ENCODE peak calls at places on chromosomes 16 and 17, in six cellular contexts. S is type B pancreatic cell, C is HFFc6, V is OCI-LY7, F is fibroblast of the aortic adventitia, N is lower leg skin. H is an unnamed sample.

GRCh38 chr17:50201226-50201854 is at the start of gene COL1A1:
- DNase-seq in V (no peak), N (peak), C (peak), S (no peak), F (peak), H (peak)

GRCh38 chr16:77918792-77919707 is 103.3 kb upstream of the CLEC3A start:
- DNase-seq in C (no peak), N (no peak), S (no peak), F (peak), V (no peak), H (no peak)

GRCh38 chr17:8175795-8176196 is 384 bp downstream of the TMEM107 start:
- DNase-seq in C (no peak), F (no peak), N (no peak), S (no peak), V (peak), H (no peak)

GRCh38 chr17:76166168-76166567 is 25.1 kb upstream of the FOXJ1 start:
- DNase-seq in V (no peak), S (no peak), F (no peak), N (no peak), C (no peak), H (no peak)

GRCh38 chr16:85393674-85394510 is 219.2 kb upstream of the GSE1 start:
- DNase-seq in V (peak), S (no peak), C (peak), F (peak), N (no peak), H (peak)

GRCh38 chr17:13704333-13704732 is 102.6 kb upstream of the HS3ST3A1 start:
- DNase-seq in C (peak), N (no peak), F (peak), V (no peak), S (no peak), H (no peak)

GRCh38 chr16:59905628-59906027 is 1171.5 kb upstream of the GOT2 start:
- DNase-seq in F (peak), C (peak), N (no peak), S (no peak), V (no peak), H (no peak)

GRCh38 chr16:68806422-68806821 is 36.9 kb upstream of the TANGO6 start:
- DNase-seq in V (no peak), S (no peak), N (no peak), F (no peak), C (no peak), H (no peak)

GRCh38 chr16:87556941-87557459 is 45.3 kb upstream of the JPH3 start:
- DNase-seq in S (no peak), C (no peak), V (no peak), F (peak), N (no peak), H (no peak)

GRCh38 chr16:85657996-85658395 is 30.8 kb downstream of the GINS2 start:
- DNase-seq in C (no peak), N (no peak), F (no peak), V (no peak), S (no peak), H (no peak)

GRCh38 chr17:8315740-8316217 is 5.7 kb downstream of the ARHGEF15 start:
- DNase-seq in S (no peak), N (no peak), F (no peak), V (no peak), C (no peak), H (no peak)

GRCh38 chr17:78648293-78648692 is 71.1 kb upstream of the DNAH17 start:
- DNase-seq in C (no peak), V (no peak), F (no peak), N (no peak), S (no peak), H (no peak)

GRCh38 chr16:67990018-67990386 is 9.3 kb downstream of the DPEP2 start:
- DNase-seq in C (no peak), N (no peak), V (no peak), F (no peak), S (no peak), H (no peak)

GRCh38 chr17:57723427-57724037 is 21.6 kb downstream of the CCDC182 start:
- DNase-seq in V (no peak), S (no peak), N (no peak), C (no peak), F (no peak), H (no peak)

GRCh38 chr17:6498798-6499540 is 54.7 kb downstream of the PIMREG start:
- DNase-seq in V (no peak), C (no peak), N (no peak), S (peak), F (no peak), H (no peak)

GRCh38 chr17:39166437-39167335 is 725 bp upstream of the ARL5C start:
- DNase-seq in S (no peak), F (no peak), V (peak), N (no peak), C (no peak), H (no peak)

GRCh38 chr16:17313085-17313611 is 157.6 kb downstream of the XYLT1 start:
- DNase-seq in C (peak), N (no peak), V (no peak), S (no peak), F (no peak), H (no peak)

GRCh38 chr16:50038756-50039529 is 13.9 kb downstream of the CNEP1R1 start:
- DNase-seq in N (peak), S (no peak), F (no peak), C (no peak), V (peak), H (no peak)

GRCh38 chr17:45170976-45171337 is 9.3 kb downstream of the HEXIM2 start:
- DNase-seq in F (peak), V (no peak), S (no peak), C (peak), N (peak), H (no peak)

GRCh38 chr17:60601443-60602384 is 1.7 kb downstream of the PPM1D start:
- DNase-seq in N (peak), V (peak), C (peak), S (no peak), F (peak), H (no peak)

DNA sequence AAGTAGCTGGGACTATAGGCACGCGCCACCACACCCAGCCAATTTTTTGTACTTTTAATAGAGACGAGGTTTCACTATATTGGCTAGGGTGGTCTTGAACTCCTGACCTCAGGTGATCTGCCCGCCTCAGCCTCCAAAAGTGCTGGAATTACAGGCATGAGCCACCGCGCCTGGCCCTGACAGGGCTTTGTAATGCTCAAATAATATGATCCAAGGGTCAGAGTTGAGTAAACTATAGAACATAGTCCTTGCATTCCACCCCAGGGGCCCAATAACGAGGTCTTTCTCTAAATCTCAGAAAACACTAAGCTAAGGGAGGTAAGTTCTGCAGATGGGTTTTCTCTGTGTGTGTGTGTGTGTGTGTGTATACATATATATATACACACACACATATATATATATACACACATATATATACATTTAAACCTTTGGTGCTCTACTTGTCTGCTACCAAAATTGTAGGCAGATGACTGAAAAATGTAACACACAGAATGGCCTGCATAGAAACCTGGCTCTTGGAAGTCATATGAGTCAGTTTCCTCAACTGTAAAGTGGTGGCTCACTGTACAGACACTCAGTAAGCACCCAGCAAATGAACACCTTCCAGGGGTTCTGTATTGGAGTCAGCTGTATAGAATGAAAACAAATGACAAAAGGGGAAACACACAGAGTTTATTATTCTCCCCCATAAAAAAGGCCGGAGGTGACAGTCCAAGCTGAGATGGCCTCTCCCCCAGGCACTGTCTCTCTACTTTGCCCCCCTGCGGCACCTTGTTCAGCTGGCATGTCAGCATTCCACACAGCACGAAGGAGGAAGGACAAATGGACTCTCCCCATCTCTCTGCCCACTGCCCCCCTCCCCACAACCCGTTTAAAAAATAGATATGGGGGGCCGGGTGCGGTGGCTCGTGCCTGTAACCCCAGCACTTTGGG is 6.0 kb upstream of the MEOX1 start:
- DNase-seq in C (peak), V (no peak), F (peak), S (no peak), N (no peak), H (no peak)
- TF ChIP-seq CTCF in C (no peak), V (no peak), F (no peak), S (no peak), N (no peak), H (no peak)

DNA sequence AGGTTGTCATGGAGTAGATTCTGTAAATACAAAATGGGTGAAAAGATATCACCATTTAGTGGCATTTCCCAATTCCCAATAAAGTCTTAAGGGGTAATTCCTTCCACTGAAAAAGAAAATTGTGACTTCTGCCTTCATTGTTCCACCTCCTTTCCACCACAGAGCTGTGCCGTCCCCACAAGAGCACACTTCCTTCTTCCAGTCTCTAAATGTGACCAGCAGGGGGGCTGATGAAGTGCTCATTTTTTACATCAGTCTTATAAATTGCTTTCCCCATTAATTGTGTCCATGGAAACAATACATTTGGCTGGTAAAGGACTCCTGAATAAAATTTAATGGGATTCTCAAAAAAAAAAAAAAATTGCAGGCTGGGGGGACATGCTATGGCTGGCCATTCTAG is 260.8 kb upstream of the PSMD7 start:
- DNase-seq in S (no peak), F (no peak), N (no peak), V (peak), C (no peak), H (no peak)
- TF ChIP-seq CTCF in S (peak), F (no peak), N (no peak), V (peak), C (peak), H (peak)

GRCh38 chr17:74519951-74520553 is 11.2 kb downstream of the CD300LB start:
- DNase-seq in C (no peak), S (no peak), V (no peak), F (no peak), N (no peak), H (peak)
- TF ChIP-seq CTCF in C (no peak), S (no peak), V (no peak), F (no peak), N (no peak), H (no peak)

GRCh38 chr17:35088647-35088910 is 25.1 kb upstream of the RFFL start:
- DNase-seq in F (no peak), S (no peak), C (no peak), V (peak), N (peak), H (no peak)
- TF ChIP-seq CTCF in F (no peak), S (no peak), C (no peak), V (peak), N (no peak), H (no peak)

DNA sequence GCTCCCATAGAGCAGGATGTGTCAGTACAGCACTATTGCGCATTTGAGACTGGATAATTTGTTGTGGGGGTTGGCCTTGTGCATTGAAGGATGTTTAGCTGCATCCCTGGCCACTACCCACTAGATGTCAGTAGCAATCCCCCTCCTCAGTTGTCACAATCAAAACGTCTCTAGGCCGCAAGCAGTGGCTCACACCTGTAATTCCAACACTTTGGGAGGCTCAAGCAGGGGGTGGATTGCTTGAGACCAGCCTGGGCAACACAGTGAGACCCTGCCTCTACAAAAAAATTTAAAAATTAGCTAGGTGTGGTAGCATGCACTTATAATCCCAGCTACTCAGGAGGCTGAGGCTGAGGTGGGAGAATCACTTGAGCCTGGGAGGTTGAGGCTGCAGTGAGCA is 48.4 kb downstream of the CENPV start:
- DNase-seq in V (peak), N (no peak), C (no peak), S (no peak), F (peak), H (no peak)
- TF ChIP-seq CTCF in V (peak), N (no peak), C (peak), S (peak), F (peak), H (peak)

GRCh38 chr17:80750263-80750662 is 205.6 kb downstream of the RPTOR start:
- DNase-seq in C (no peak), V (no peak), S (no peak), F (no peak), N (no peak), H (no peak)

GRCh38 chr17:80751070-80751459 is 206.4 kb downstream of the RPTOR start:
- DNase-seq in N (peak), S (no peak), V (no peak), C (no peak), F (no peak), H (no peak)

GRCh38 chr17:80752369-80752705 is 207.7 kb downstream of the RPTOR start:
- DNase-seq in F (no peak), V (no peak), N (no peak), S (no peak), C (no peak), H (no peak)

GRCh38 chr17:80749611-80750010 is 205.0 kb downstream of the RPTOR start:
- DNase-seq in N (no peak), C (no peak), V (no peak), S (no peak), F (no peak), H (no peak)

GRCh38 chr17:80751460-80752368 is 207.1 kb downstream of the RPTOR start:
- DNase-seq in F (peak), S (no peak), N (peak), V (no peak), C (peak), H (no peak)
- TF ChIP-seq CTCF in F (no peak), S (no peak), N (no peak), V (no peak), C (peak), H (no peak)

GRCh38 chr16:76278086-76278485 is 885 bp downstream of the CNTNAP4 start:
- DNase-seq in N (no peak), F (no peak), V (no peak), S (no peak), C (no peak), H (no peak)

GRCh38 chr16:76277099-76278030 is at the start of gene CNTNAP4:
- DNase-seq in V (no peak), F (no peak), S (peak), C (no peak), N (peak), H (no peak)

GRCh38 chr16:76280421-76280820 is 3.2 kb downstream of the CNTNAP4 start:
- DNase-seq in N (no peak), C (no peak), S (no peak), V (no peak), F (no peak), H (no peak)

GRCh38 chr16:76278976-76279375 is 1.8 kb downstream of the CNTNAP4 start:
- DNase-seq in N (no peak), S (no peak), F (peak), V (peak), C (no peak), H (no peak)
- TF ChIP-seq CTCF in N (no peak), S (peak), F (peak), V (peak), C (no peak), H (no peak)

DNA sequence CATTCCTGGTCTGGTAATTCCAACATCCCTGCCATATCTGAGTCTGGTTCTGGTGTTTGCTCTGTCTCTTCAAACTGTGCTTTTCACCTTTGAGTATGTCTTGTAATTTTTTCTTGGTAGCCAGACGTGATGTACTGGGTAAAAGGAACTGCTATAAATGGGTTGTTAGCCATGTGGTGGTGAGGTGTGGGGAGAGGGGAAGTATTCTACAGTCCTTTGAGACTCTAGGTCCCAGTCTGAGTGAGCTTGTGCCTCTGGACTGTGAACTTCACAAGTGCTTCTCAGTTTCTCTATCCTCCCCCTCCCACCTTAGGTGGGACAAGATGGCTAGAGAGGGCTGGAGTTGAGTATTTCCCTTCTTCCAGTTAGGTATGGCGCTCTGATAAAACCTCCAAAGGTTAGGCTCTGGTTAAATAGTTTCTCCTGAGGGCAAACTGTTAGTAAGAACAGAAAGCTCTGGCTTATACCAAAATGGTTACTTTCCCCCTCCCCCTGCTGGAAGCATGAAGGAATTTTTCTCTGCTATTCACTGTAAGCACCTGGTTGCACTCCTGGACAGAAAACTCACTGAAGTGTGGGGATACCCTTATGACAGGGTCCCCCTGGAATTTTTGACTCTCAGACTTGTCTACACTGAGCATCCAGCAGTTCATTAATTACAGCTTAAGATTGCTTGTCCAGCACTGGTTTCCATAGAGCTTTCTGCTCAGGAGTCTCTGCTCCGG is 87.8 kb downstream of the MARCHF10 start:
- DNase-seq in S (no peak), C (no peak), F (no peak), N (no peak), V (no peak), H (no peak)
- TF ChIP-seq CTCF in S (peak), C (peak), F (peak), N (no peak), V (peak), H (peak)

DNA sequence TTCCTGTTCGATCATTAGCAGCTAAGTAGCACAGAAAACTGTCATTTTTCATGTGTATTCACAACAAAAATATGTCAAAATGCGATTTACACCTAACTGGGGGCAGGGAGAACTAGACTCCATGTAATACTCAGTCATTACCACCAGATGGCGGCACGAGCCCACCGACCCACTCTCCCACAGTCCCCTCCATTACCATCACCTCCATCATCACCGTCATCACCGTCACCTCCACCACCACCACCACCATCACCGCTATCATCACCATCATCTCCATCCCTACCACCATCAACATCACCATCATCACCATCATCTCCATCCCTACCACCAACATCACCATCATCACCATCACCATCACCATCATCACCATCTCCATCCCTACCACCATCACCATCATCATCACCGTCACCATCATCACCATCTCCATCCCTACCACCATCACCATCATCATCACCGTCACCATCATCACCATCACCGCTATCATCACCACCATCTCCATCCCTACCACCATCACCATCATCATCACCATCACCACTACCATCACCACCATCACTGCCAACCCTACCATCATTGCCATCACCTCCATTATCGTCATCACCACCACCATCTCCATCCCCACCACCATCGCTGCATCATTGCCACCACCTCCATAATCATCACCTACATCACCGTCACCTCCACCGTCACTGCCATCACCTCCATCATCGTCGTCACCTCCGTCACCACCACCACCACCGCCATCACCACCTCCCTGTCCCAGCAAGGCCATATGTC is 14.4 kb downstream of the NDUFAF8 start:
- DNase-seq in S (no peak), F (peak), C (no peak), V (peak), N (no peak), H (no peak)
- TF ChIP-seq CTCF in S (peak), F (peak), C (peak), V (peak), N (no peak), H (peak)

DNA sequence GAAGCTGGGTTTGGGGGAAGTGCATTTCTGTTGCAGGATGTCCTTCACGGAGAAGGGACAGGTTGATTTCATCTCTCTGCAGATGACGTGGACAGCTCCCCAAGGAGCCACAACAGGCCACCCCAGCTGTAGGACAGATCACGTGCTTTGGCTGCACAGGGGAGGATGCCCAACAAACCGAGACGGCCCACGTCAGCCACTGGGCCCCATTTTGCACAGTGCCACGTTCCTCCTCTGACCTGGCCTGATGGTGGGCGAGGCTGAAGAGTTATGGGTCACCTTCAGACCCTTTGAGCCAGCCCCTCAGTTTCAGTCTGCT is 9.0 kb upstream of the RHBDL3 start:
- DNase-seq in V (no peak), C (no peak), N (no peak), S (no peak), F (no peak), H (no peak)
- TF ChIP-seq CTCF in V (no peak), C (no peak), N (no peak), S (no peak), F (no peak), H (no peak)

H was measured in osteocyte.